ENCODE peak calls at places on chromosomes 3 and 15, in nine cellular contexts. One of them, this sample, is unnamed.

GRCh38 chr3:12454076-12454807 is 30.0 kb upstream of the TSEN2 start:
- DNase-seq in foreskin fibroblast: peak; percentile 77
- DNase-seq in ureter: no peak
- DNase-seq in T-helper 17 cell: no peak
- DNase-seq in EL: peak; percentile 54
- DNase-seq in NCI-H1092: no peak
- DNase-seq in stromal cell of bone marrow: no peak
- DNase-seq in activated gamma-delta T cell treated with Interleukin-2 at 50 U/mL for 16 hours: no peak
- DNase-seq in GM23248: peak; percentile 66
- DNase-seq in this sample: peak; percentile 57

GRCh38 chr15:73678498-73678897 is 5.7 kb upstream of the CD276 start:
- DNase-seq in ureter: no peak
- DNase-seq in stromal cell of bone marrow: no peak
- DNase-seq in activated gamma-delta T cell treated with Interleukin-2 at 50 U/mL for 16 hours: no peak
- DNase-seq in T-helper 17 cell: no peak
- DNase-seq in NCI-H1092: no peak
- DNase-seq in foreskin fibroblast: no peak
- DNase-seq in EL: no peak
- DNase-seq in GM23248: no peak
- DNase-seq in this sample: no peak

GRCh38 chr3:171126478-171127214 is 100.1 kb upstream of the SLC2A2 start:
- DNase-seq in foreskin fibroblast: no peak
- DNase-seq in stromal cell of bone marrow: no peak
- DNase-seq in NCI-H1092: no peak
- DNase-seq in T-helper 17 cell: no peak
- DNase-seq in EL: no peak
- DNase-seq in GM23248: no peak
- DNase-seq in ureter: no peak
- DNase-seq in activated gamma-delta T cell treated with Interleukin-2 at 50 U/mL for 16 hours: no peak
- DNase-seq in this sample: no peak

GRCh38 chr3:133115178-133115577 is 77.0 kb downstream of the TMEM108 start:
- DNase-seq in EL: no peak
- DNase-seq in activated gamma-delta T cell treated with Interleukin-2 at 50 U/mL for 16 hours: no peak
- DNase-seq in T-helper 17 cell: no peak
- DNase-seq in stromal cell of bone marrow: no peak
- DNase-seq in ureter: no peak
- DNase-seq in NCI-H1092: no peak
- DNase-seq in GM23248: no peak
- DNase-seq in foreskin fibroblast: no peak
- DNase-seq in this sample: no peak

GRCh38 chr3:125059488-125060245 is 3.9 kb upstream of the HEG1 start:
- DNase-seq in ureter: no peak
- DNase-seq in activated gamma-delta T cell treated with Interleukin-2 at 50 U/mL for 16 hours: no peak
- DNase-seq in stromal cell of bone marrow: no peak
- DNase-seq in foreskin fibroblast: peak; percentile 44
- DNase-seq in NCI-H1092: no peak
- DNase-seq in EL: peak; percentile 45
- DNase-seq in T-helper 17 cell: no peak
- DNase-seq in GM23248: peak; percentile 62
- DNase-seq in this sample: no peak

GRCh38 chr15:75348034-75348562 is 1.3 kb downstream of the NEIL1 start:
- DNase-seq in T-helper 17 cell: no peak
- DNase-seq in activated gamma-delta T cell treated with Interleukin-2 at 50 U/mL for 16 hours: no peak
- DNase-seq in EL: peak; percentile 15
- DNase-seq in ureter: no peak
- DNase-seq in foreskin fibroblast: peak; percentile 41
- DNase-seq in stromal cell of bone marrow: no peak
- DNase-seq in NCI-H1092: no peak
- DNase-seq in GM23248: peak; percentile 44
- DNase-seq in this sample: no peak

GRCh38 chr3:194107126-194107525 is 28.8 kb upstream of the HES1 start:
- DNase-seq in EL: no peak
- DNase-seq in ureter: no peak
- DNase-seq in T-helper 17 cell: no peak
- DNase-seq in activated gamma-delta T cell treated with Interleukin-2 at 50 U/mL for 16 hours: no peak
- DNase-seq in NCI-H1092: no peak
- DNase-seq in GM23248: no peak
- DNase-seq in stromal cell of bone marrow: no peak
- DNase-seq in foreskin fibroblast: no peak
- DNase-seq in this sample: no peak

GRCh38 chr3:127597020-127597771 is 1.0 kb upstream of the MCM2 start:
- DNase-seq in T-helper 17 cell: no peak
- DNase-seq in GM23248: no peak
- DNase-seq in foreskin fibroblast: no peak
- DNase-seq in NCI-H1092: no peak
- DNase-seq in stromal cell of bone marrow: no peak
- DNase-seq in ureter: no peak
- DNase-seq in EL: no peak
- DNase-seq in activated gamma-delta T cell treated with Interleukin-2 at 50 U/mL for 16 hours: no peak
- DNase-seq in this sample: no peak

GRCh38 chr3:159855599-159856495 is 132.8 kb upstream of the IL12A start:
- DNase-seq in EL: peak; percentile 57
- DNase-seq in activated gamma-delta T cell treated with Interleukin-2 at 50 U/mL for 16 hours: no peak
- DNase-seq in GM23248: no peak
- DNase-seq in T-helper 17 cell: no peak
- DNase-seq in foreskin fibroblast: peak; percentile 74
- DNase-seq in NCI-H1092: no peak
- DNase-seq in ureter: no peak
- DNase-seq in stromal cell of bone marrow: no peak
- DNase-seq in this sample: no peak

GRCh38 chr15:91649922-91650321 is 203.6 kb upstream of the SLCO3A1 start:
- DNase-seq in foreskin fibroblast: no peak
- DNase-seq in activated gamma-delta T cell treated with Interleukin-2 at 50 U/mL for 16 hours: no peak
- DNase-seq in EL: no peak
- DNase-seq in ureter: no peak
- DNase-seq in stromal cell of bone marrow: no peak
- DNase-seq in T-helper 17 cell: no peak
- DNase-seq in GM23248: no peak
- DNase-seq in NCI-H1092: no peak
- DNase-seq in this sample: no peak